ENCODE peak calls at places on chromosomes 11 and 22, in four cellular contexts. One of them, this sample, is unnamed.

GRCh38 chr11:32259641-32260081 is 168.8 kb downstream of the RCN1 start:
- DNase-seq in mesothelial cell of epicardium: peak
- DNase-seq in HL-60: peak
- DNase-seq in fibroblast of pulmonary artery: peak
- DNase-seq in this sample: no peak

GRCh38 chr11:118443590-118444218 is 7.4 kb downstream of the KMT2A start:
- DNase-seq in mesothelial cell of epicardium: no peak
- DNase-seq in HL-60: no peak
- DNase-seq in fibroblast of pulmonary artery: no peak
- DNase-seq in this sample: no peak

GRCh38 chr11:8810331-8811301 is 100.4 kb upstream of the AKIP1 start:
- DNase-seq in mesothelial cell of epicardium: peak
- DNase-seq in HL-60: no peak
- DNase-seq in fibroblast of pulmonary artery: peak
- DNase-seq in this sample: peak

GRCh38 chr22:33726294-33726711 is 194.0 kb downstream of the LARGE1 start:
- DNase-seq in mesothelial cell of epicardium: no peak
- DNase-seq in HL-60: no peak
- DNase-seq in fibroblast of pulmonary artery: peak
- DNase-seq in this sample: no peak

GRCh38 chr11:2942872-2943710 is 13.9 kb upstream of the PHLDA2 start:
- DNase-seq in mesothelial cell of epicardium: no peak
- DNase-seq in HL-60: no peak
- DNase-seq in fibroblast of pulmonary artery: no peak
- DNase-seq in this sample: no peak

GRCh38 chr22:39462443-39463147 is 5.8 kb downstream of the MGAT3 start:
- DNase-seq in mesothelial cell of epicardium: no peak
- DNase-seq in HL-60: no peak
- DNase-seq in fibroblast of pulmonary artery: no peak
- DNase-seq in this sample: no peak

GRCh38 chr11:94734563-94735275 is 33.4 kb upstream of the AMOTL1 start:
- DNase-seq in mesothelial cell of epicardium: no peak
- DNase-seq in HL-60: no peak
- DNase-seq in fibroblast of pulmonary artery: no peak
- DNase-seq in this sample: no peak

GRCh38 chr22:36385491-36386350 is 2.0 kb downstream of the MYH9 start:
- DNase-seq in mesothelial cell of epicardium: no peak
- DNase-seq in HL-60: no peak
- DNase-seq in fibroblast of pulmonary artery: no peak
- DNase-seq in this sample: peak

GRCh38 chr22:23750374-23750743 is 553 bp downstream of the ZNF70 start:
- DNase-seq in mesothelial cell of epicardium: no peak
- DNase-seq in HL-60: no peak
- DNase-seq in fibroblast of pulmonary artery: no peak
- DNase-seq in this sample: no peak

GRCh38 chr11:13896175-13896989 is 66.1 kb upstream of the SPON1 start:
- DNase-seq in mesothelial cell of epicardium: no peak
- DNase-seq in HL-60: no peak
- DNase-seq in fibroblast of pulmonary artery: no peak
- DNase-seq in this sample: no peak

GRCh38 chr11:69010361-69010891 is 2.6 kb downstream of the MRGPRF start:
- DNase-seq in mesothelial cell of epicardium: no peak
- DNase-seq in HL-60: no peak
- DNase-seq in fibroblast of pulmonary artery: no peak
- DNase-seq in this sample: no peak

GRCh38 chr11:48052183-48053040 is 72.1 kb downstream of the PTPRJ start:
- DNase-seq in mesothelial cell of epicardium: peak
- DNase-seq in HL-60: no peak
- DNase-seq in fibroblast of pulmonary artery: peak
- DNase-seq in this sample: no peak

GRCh38 chr11:35009941-35010337 is 93.5 kb downstream of the PDHX start:
- DNase-seq in mesothelial cell of epicardium: no peak
- DNase-seq in HL-60: no peak
- DNase-seq in fibroblast of pulmonary artery: no peak
- DNase-seq in this sample: no peak

GRCh38 chr11:59144579-59145345 is 2.1 kb downstream of the FAM111A start:
- DNase-seq in mesothelial cell of epicardium: peak
- DNase-seq in HL-60: peak
- DNase-seq in fibroblast of pulmonary artery: peak
- DNase-seq in this sample: peak

GRCh38 chr11:112470355-112470754 is 209.7 kb upstream of the PLET1 start:
- DNase-seq in mesothelial cell of epicardium: no peak
- DNase-seq in HL-60: no peak
- DNase-seq in fibroblast of pulmonary artery: no peak
- DNase-seq in this sample: no peak

GRCh38 chr11:19160839-19161238 is 40.9 kb downstream of the CSRP3 start:
- DNase-seq in mesothelial cell of epicardium: no peak
- DNase-seq in HL-60: no peak
- DNase-seq in fibroblast of pulmonary artery: peak
- DNase-seq in this sample: no peak
- TF ChIP-seq CTCF in mesothelial cell of epicardium: no peak
- TF ChIP-seq CTCF in HL-60: no peak
- TF ChIP-seq CTCF in fibroblast of pulmonary artery: no peak
- TF ChIP-seq CTCF in this sample: no peak

DNA sequence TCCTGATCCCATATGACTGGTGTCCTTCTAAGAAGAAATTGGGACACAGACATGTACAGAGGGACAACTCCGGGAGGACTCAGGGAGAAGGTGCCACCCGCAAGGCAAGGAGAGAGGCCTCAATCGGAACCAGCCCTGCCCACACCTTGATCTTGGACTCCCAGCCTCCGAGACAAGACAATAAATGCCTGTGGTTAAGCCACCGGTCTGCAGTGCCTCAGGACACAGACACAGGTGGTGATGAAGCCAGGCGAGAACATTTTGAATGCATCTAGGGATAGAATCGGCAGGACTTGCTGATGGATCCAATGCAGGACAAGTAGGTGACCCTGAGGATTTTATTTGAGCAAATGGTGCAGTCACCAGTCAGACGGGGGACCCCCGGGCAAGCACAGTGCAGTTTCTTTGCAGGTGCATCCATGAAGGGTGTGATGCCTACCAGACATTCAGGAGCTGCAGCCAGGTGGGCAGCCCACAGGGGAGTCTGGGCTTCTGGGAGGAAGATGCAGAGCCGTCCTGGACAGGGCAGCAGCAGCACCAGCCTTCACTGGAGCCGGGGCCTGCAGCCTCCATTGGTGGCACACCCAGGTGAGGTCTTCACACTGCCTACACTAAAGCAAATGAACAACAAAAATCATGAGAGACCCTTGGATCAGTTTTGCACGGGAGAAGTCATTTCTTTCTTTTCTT is 20.2 kb upstream of the SEPTIN5 start:
- DNase-seq in mesothelial cell of epicardium: no peak
- DNase-seq in HL-60: no peak
- DNase-seq in fibroblast of pulmonary artery: no peak
- DNase-seq in this sample: no peak
- TF ChIP-seq CTCF in mesothelial cell of epicardium: no peak
- TF ChIP-seq CTCF in HL-60: no peak
- TF ChIP-seq CTCF in fibroblast of pulmonary artery: no peak
- TF ChIP-seq CTCF in this sample: no peak

GRCh38 chr22:46797355-46797754 is 34.9 kb downstream of the TBC1D22A start:
- DNase-seq in mesothelial cell of epicardium: no peak
- DNase-seq in HL-60: peak
- DNase-seq in fibroblast of pulmonary artery: peak
- DNase-seq in this sample: no peak
- TF ChIP-seq CTCF in mesothelial cell of epicardium: no peak
- TF ChIP-seq CTCF in HL-60: peak
- TF ChIP-seq CTCF in fibroblast of pulmonary artery: peak
- TF ChIP-seq CTCF in this sample: no peak

GRCh38 chr22:25853501-25853900 is 111.5 kb downstream of the MYO18B start:
- DNase-seq in mesothelial cell of epicardium: no peak
- DNase-seq in HL-60: no peak
- DNase-seq in fibroblast of pulmonary artery: no peak
- DNase-seq in this sample: no peak

GRCh38 chr22:25852223-25852622 is 110.2 kb downstream of the MYO18B start:
- DNase-seq in mesothelial cell of epicardium: no peak
- DNase-seq in HL-60: no peak
- DNase-seq in fibroblast of pulmonary artery: no peak
- DNase-seq in this sample: no peak

GRCh38 chr22:25849514-25849913 is 107.5 kb downstream of the MYO18B start:
- DNase-seq in mesothelial cell of epicardium: no peak
- DNase-seq in HL-60: no peak
- DNase-seq in fibroblast of pulmonary artery: no peak
- DNase-seq in this sample: no peak

GRCh38 chr22:25853078-25853477 is 111.1 kb downstream of the MYO18B start:
- DNase-seq in mesothelial cell of epicardium: no peak
- DNase-seq in HL-60: no peak
- DNase-seq in fibroblast of pulmonary artery: no peak
- DNase-seq in this sample: no peak

DNA sequence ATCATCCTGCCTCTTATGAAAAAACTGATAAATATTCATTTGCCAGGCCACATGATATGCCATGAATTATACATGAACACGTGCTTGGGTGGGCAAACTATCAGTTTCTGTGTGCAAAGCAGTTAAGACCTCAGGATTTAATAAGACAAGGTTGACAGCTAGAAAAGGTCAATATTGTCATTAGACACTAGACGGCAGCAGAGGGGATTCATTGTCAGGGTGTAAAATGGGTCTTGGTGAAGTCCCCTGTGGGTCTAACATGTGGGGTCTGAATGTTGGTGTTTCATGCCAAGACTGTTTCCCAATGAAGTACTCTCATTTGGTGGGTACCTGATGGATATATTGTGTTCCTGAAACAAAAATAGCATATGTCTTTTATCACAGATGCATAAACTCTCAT is 111.9 kb downstream of the MYO18B start:
- DNase-seq in mesothelial cell of epicardium: no peak
- DNase-seq in HL-60: no peak
- DNase-seq in fibroblast of pulmonary artery: no peak
- DNase-seq in this sample: no peak
- TF ChIP-seq CTCF in mesothelial cell of epicardium: no peak
- TF ChIP-seq CTCF in HL-60: peak
- TF ChIP-seq CTCF in fibroblast of pulmonary artery: peak
- TF ChIP-seq CTCF in this sample: no peak

GRCh38 chr11:133157180-133157579 is 375.1 kb downstream of the OPCML start:
- DNase-seq in mesothelial cell of epicardium: no peak
- DNase-seq in HL-60: no peak
- DNase-seq in fibroblast of pulmonary artery: no peak
- DNase-seq in this sample: no peak
- TF ChIP-seq CTCF in mesothelial cell of epicardium: no peak
- TF ChIP-seq CTCF in HL-60: no peak
- TF ChIP-seq CTCF in fibroblast of pulmonary artery: no peak
- TF ChIP-seq CTCF in this sample: no peak

GRCh38 chr11:75731095-75731494 is 13.5 kb downstream of the MOGAT2 start:
- DNase-seq in mesothelial cell of epicardium: no peak
- DNase-seq in HL-60: no peak
- DNase-seq in fibroblast of pulmonary artery: no peak
- DNase-seq in this sample: no peak
- TF ChIP-seq CTCF in mesothelial cell of epicardium: no peak
- TF ChIP-seq CTCF in HL-60: no peak
- TF ChIP-seq CTCF in fibroblast of pulmonary artery: no peak
- TF ChIP-seq CTCF in this sample: no peak

GRCh38 chr11:45455536-45455935 is 169.4 kb upstream of the SYT13 start:
- DNase-seq in mesothelial cell of epicardium: no peak
- DNase-seq in HL-60: no peak
- DNase-seq in fibroblast of pulmonary artery: peak
- DNase-seq in this sample: no peak

GRCh38 chr11:45458269-45458668 is 172.1 kb upstream of the SYT13 start:
- DNase-seq in mesothelial cell of epicardium: no peak
- DNase-seq in HL-60: no peak
- DNase-seq in fibroblast of pulmonary artery: no peak
- DNase-seq in this sample: no peak

GRCh38 chr11:45456686-45457085 is 170.5 kb upstream of the SYT13 start:
- DNase-seq in mesothelial cell of epicardium: no peak
- DNase-seq in HL-60: no peak
- DNase-seq in fibroblast of pulmonary artery: no peak
- DNase-seq in this sample: no peak

GRCh38 chr11:45459501-45459900 is 173.4 kb upstream of the SYT13 start:
- DNase-seq in mesothelial cell of epicardium: no peak
- DNase-seq in HL-60: peak
- DNase-seq in fibroblast of pulmonary artery: no peak
- DNase-seq in this sample: no peak

GRCh38 chr11:45457649-45458048 is 171.5 kb upstream of the SYT13 start:
- DNase-seq in mesothelial cell of epicardium: no peak
- DNase-seq in HL-60: peak
- DNase-seq in fibroblast of pulmonary artery: peak
- DNase-seq in this sample: no peak
- TF ChIP-seq CTCF in mesothelial cell of epicardium: no peak
- TF ChIP-seq CTCF in HL-60: no peak
- TF ChIP-seq CTCF in fibroblast of pulmonary artery: no peak
- TF ChIP-seq CTCF in this sample: no peak

This sample was measured in natural killer cell.